ENCODE peak calls at places on chromosomes 5 and 9, in five cellular contexts. One of them, this sample, is unnamed.

GRCh38 chr9:127822108-127822507 is 19.4 kb downstream of the FPGS start:
- DNase-seq in nephron progenitor cell: no peak
- DNase-seq in cardiac muscle cell: no peak
- DNase-seq in HFF-Myc: no peak
- DNase-seq in astrocyte of the spinal cord: no peak
- DNase-seq in this sample: no peak

GRCh38 chr9:134975253-134975652 is 57.5 kb upstream of the FCN1 start:
- DNase-seq in nephron progenitor cell: no peak
- DNase-seq in cardiac muscle cell: no peak
- DNase-seq in HFF-Myc: no peak
- DNase-seq in astrocyte of the spinal cord: no peak
- DNase-seq in this sample: no peak

GRCh38 chr5:3114467-3114866 is 363.0 kb upstream of the IRX2 start:
- DNase-seq in nephron progenitor cell: no peak
- DNase-seq in cardiac muscle cell: no peak
- DNase-seq in HFF-Myc: no peak
- DNase-seq in astrocyte of the spinal cord: no peak
- DNase-seq in this sample: no peak

GRCh38 chr5:75405296-75405695 is 68.3 kb downstream of the HMGCR start:
- DNase-seq in nephron progenitor cell: no peak
- DNase-seq in cardiac muscle cell: no peak
- DNase-seq in HFF-Myc: no peak
- DNase-seq in astrocyte of the spinal cord: no peak
- DNase-seq in this sample: no peak

GRCh38 chr5:9861664-9862256 is 231.6 kb upstream of the TAS2R1 start:
- DNase-seq in nephron progenitor cell: peak; percentile 16
- DNase-seq in cardiac muscle cell: peak; percentile 9
- DNase-seq in HFF-Myc: peak; percentile 19
- DNase-seq in astrocyte of the spinal cord: no peak
- DNase-seq in this sample: no peak

GRCh38 chr5:26847041-26847736 is 191.2 kb downstream of the CDH9 start:
- DNase-seq in nephron progenitor cell: peak; percentile 1
- DNase-seq in cardiac muscle cell: no peak
- DNase-seq in HFF-Myc: no peak
- DNase-seq in astrocyte of the spinal cord: no peak
- DNase-seq in this sample: no peak

GRCh38 chr5:179153921-179154345 is 93.8 kb downstream of the ZNF354C start:
- DNase-seq in nephron progenitor cell: no peak
- DNase-seq in cardiac muscle cell: no peak
- DNase-seq in HFF-Myc: no peak
- DNase-seq in astrocyte of the spinal cord: no peak
- DNase-seq in this sample: peak; percentile 93

GRCh38 chr5:139565411-139566305 is 4.5 kb downstream of the UBE2D2 start:
- DNase-seq in nephron progenitor cell: no peak
- DNase-seq in cardiac muscle cell: peak; percentile 56
- DNase-seq in HFF-Myc: peak; percentile 26
- DNase-seq in astrocyte of the spinal cord: peak; percentile 36
- DNase-seq in this sample: peak; percentile 38

GRCh38 chr5:134902071-134902801 is 2.7 kb upstream of the PCBD2 start:
- DNase-seq in nephron progenitor cell: no peak
- DNase-seq in cardiac muscle cell: no peak
- DNase-seq in HFF-Myc: no peak
- DNase-seq in astrocyte of the spinal cord: no peak
- DNase-seq in this sample: no peak

GRCh38 chr5:32928761-32929160 is 217.6 kb downstream of the NPR3 start:
- DNase-seq in nephron progenitor cell: no peak
- DNase-seq in cardiac muscle cell: no peak
- DNase-seq in HFF-Myc: no peak
- DNase-seq in astrocyte of the spinal cord: no peak
- DNase-seq in this sample: no peak

GRCh38 chr9:110426052-110426709 is 88.5 kb upstream of the TXNDC8 start:
- DNase-seq in nephron progenitor cell: no peak
- DNase-seq in cardiac muscle cell: no peak
- DNase-seq in HFF-Myc: no peak
- DNase-seq in astrocyte of the spinal cord: peak; percentile 51
- DNase-seq in this sample: no peak

GRCh38 chr5:72252008-72252407 is 68.0 kb downstream of the MRPS27 start:
- DNase-seq in nephron progenitor cell: no peak
- DNase-seq in cardiac muscle cell: no peak
- DNase-seq in HFF-Myc: no peak
- DNase-seq in astrocyte of the spinal cord: no peak
- DNase-seq in this sample: no peak

GRCh38 chr9:122444366-122444765 is 33.4 kb downstream of the OR1J1 start:
- DNase-seq in nephron progenitor cell: no peak
- DNase-seq in cardiac muscle cell: no peak
- DNase-seq in HFF-Myc: peak; percentile 88
- DNase-seq in astrocyte of the spinal cord: peak; percentile 53
- DNase-seq in this sample: no peak

GRCh38 chr5:134545070-134545868 is 19.8 kb downstream of the JADE2 start:
- DNase-seq in nephron progenitor cell: no peak
- DNase-seq in cardiac muscle cell: no peak
- DNase-seq in HFF-Myc: no peak
- DNase-seq in astrocyte of the spinal cord: no peak
- DNase-seq in this sample: no peak

GRCh38 chr5:598564-598890 is 13.6 kb upstream of the CEP72 start:
- DNase-seq in nephron progenitor cell: no peak
- DNase-seq in cardiac muscle cell: no peak
- DNase-seq in HFF-Myc: no peak
- DNase-seq in astrocyte of the spinal cord: no peak
- DNase-seq in this sample: peak; percentile 53

GRCh38 chr5:120446896-120447295 is 17.2 kb upstream of the PRR16 start:
- DNase-seq in nephron progenitor cell: no peak
- DNase-seq in cardiac muscle cell: no peak
- DNase-seq in HFF-Myc: no peak
- DNase-seq in astrocyte of the spinal cord: peak; percentile 27
- DNase-seq in this sample: no peak

GRCh38 chr5:5313081-5313736 is 109.3 kb upstream of the ICE1 start:
- DNase-seq in nephron progenitor cell: no peak
- DNase-seq in cardiac muscle cell: no peak
- DNase-seq in HFF-Myc: no peak
- DNase-seq in astrocyte of the spinal cord: peak; percentile 70
- DNase-seq in this sample: no peak

GRCh38 chr9:2726620-2727335 is 9.5 kb downstream of the KCNV2 start:
- DNase-seq in nephron progenitor cell: no peak
- DNase-seq in cardiac muscle cell: no peak
- DNase-seq in HFF-Myc: no peak
- DNase-seq in astrocyte of the spinal cord: no peak
- DNase-seq in this sample: no peak

GRCh38 chr9:92716557-92716956 is 46.6 kb upstream of the IPPK start:
- DNase-seq in nephron progenitor cell: peak; percentile 94
- DNase-seq in cardiac muscle cell: peak; percentile 75
- DNase-seq in HFF-Myc: no peak
- DNase-seq in astrocyte of the spinal cord: peak; percentile 29
- DNase-seq in this sample: no peak

GRCh38 chr9:89365532-89365912 is 47.2 kb downstream of the SECISBP2 start:
- DNase-seq in nephron progenitor cell: no peak
- DNase-seq in cardiac muscle cell: no peak
- DNase-seq in HFF-Myc: no peak
- DNase-seq in astrocyte of the spinal cord: no peak
- DNase-seq in this sample: no peak

GRCh38 chr5:157651623-157652376 is 438 bp downstream of the SOX30 start:
- DNase-seq in nephron progenitor cell: no peak
- DNase-seq in cardiac muscle cell: no peak
- DNase-seq in HFF-Myc: no peak
- DNase-seq in astrocyte of the spinal cord: peak; percentile 35
- DNase-seq in this sample: no peak

GRCh38 chr9:96148634-96149138 is 153.3 kb downstream of the HSD17B3 start:
- DNase-seq in nephron progenitor cell: no peak
- DNase-seq in cardiac muscle cell: no peak
- DNase-seq in HFF-Myc: no peak
- DNase-seq in astrocyte of the spinal cord: no peak
- DNase-seq in this sample: no peak

GRCh38 chr9:127966416-127967150 is 14.2 kb downstream of the EEIG1 start:
- DNase-seq in nephron progenitor cell: no peak
- DNase-seq in cardiac muscle cell: no peak
- DNase-seq in HFF-Myc: no peak
- DNase-seq in astrocyte of the spinal cord: no peak
- DNase-seq in this sample: no peak

GRCh38 chr9:137665226-137665625 is 46.4 kb downstream of the EHMT1 start:
- DNase-seq in nephron progenitor cell: no peak
- DNase-seq in cardiac muscle cell: no peak
- DNase-seq in HFF-Myc: no peak
- DNase-seq in astrocyte of the spinal cord: no peak
- DNase-seq in this sample: peak; percentile 57

GRCh38 chr5:40221796-40222195 is 457.9 kb upstream of the PTGER4 start:
- DNase-seq in nephron progenitor cell: no peak
- DNase-seq in cardiac muscle cell: no peak
- DNase-seq in HFF-Myc: no peak
- DNase-seq in astrocyte of the spinal cord: peak; percentile 82
- DNase-seq in this sample: no peak
- TF ChIP-seq CTCF in nephron progenitor cell: no peak
- TF ChIP-seq CTCF in cardiac muscle cell: no peak
- TF ChIP-seq CTCF in HFF-Myc: no peak
- TF ChIP-seq CTCF in astrocyte of the spinal cord: no peak
- TF ChIP-seq CTCF in this sample: no peak

GRCh38 chr9:19517202-19517942 is 108.6 kb downstream of the ACER2 start:
- DNase-seq in nephron progenitor cell: peak; percentile 35
- DNase-seq in cardiac muscle cell: no peak
- DNase-seq in HFF-Myc: no peak
- DNase-seq in astrocyte of the spinal cord: no peak
- DNase-seq in this sample: no peak
- TF ChIP-seq CTCF in nephron progenitor cell: peak; percentile 22
- TF ChIP-seq CTCF in cardiac muscle cell: peak; percentile 51
- TF ChIP-seq CTCF in HFF-Myc: peak; percentile 51
- TF ChIP-seq CTCF in astrocyte of the spinal cord: peak; percentile 22
- TF ChIP-seq CTCF in this sample: peak; percentile 25

DNA sequence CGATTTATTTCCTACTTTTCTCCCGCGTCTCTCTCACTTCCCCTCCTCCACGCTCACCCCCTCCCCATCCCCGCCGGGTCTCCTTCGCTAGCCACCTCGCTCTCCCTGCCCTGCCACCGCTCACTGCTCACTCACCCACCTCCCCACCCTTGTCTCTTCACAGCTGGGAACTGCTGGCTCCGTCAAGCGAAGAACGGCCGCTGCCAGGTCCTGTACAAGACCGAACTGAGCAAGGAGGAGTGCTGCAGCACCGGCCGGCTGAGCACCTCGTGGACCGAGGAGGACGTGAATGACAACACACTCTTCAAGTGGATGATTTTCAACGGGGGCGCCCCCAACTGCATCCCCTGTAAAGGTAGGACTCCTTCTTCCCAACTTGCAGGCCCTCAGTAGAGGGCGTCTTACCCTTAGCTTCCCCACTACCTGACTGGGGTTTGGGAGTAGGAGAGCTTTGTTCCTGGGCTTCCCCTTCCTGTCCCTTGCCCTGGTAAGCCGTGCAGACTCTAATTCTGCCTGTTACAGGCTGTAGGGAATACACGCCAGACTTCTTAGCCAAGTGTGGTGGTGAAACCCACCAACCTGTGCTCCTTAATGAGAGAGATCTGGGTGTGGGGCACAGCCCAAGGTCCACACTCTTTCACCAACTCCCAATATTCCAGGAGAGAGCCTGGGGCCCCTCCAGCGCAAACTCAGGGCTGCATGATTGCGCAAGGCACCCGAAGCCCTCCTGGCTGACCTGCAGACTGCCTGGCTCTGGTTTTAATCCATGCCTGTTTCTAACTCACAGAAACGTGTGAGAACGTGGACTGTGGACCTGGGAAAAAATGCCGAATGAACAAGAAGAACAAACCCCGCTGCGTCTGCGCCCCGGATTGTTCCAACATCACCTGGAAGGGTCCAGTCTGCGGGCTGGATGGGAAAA is 2.5 kb downstream of the FST start:
- DNase-seq in nephron progenitor cell: peak; percentile 65
- DNase-seq in cardiac muscle cell: peak; percentile 40
- DNase-seq in HFF-Myc: no peak
- DNase-seq in astrocyte of the spinal cord: peak; percentile 29
- DNase-seq in this sample: no peak
- TF ChIP-seq CTCF in nephron progenitor cell: peak; percentile 6
- TF ChIP-seq CTCF in cardiac muscle cell: peak; percentile 53
- TF ChIP-seq CTCF in HFF-Myc: peak; percentile 39
- TF ChIP-seq CTCF in astrocyte of the spinal cord: peak; percentile 53
- TF ChIP-seq CTCF in this sample: peak; percentile 69

GRCh38 chr5:55172937-55173695 is at the start of gene CDC20B:
- DNase-seq in nephron progenitor cell: peak; percentile 89
- DNase-seq in cardiac muscle cell: peak; percentile 93
- DNase-seq in HFF-Myc: no peak
- DNase-seq in astrocyte of the spinal cord: peak; percentile 64
- DNase-seq in this sample: no peak

GRCh38 chr5:55175781-55176175 is 2.8 kb upstream of the CDC20B start:
- DNase-seq in nephron progenitor cell: no peak
- DNase-seq in cardiac muscle cell: no peak
- DNase-seq in HFF-Myc: no peak
- DNase-seq in astrocyte of the spinal cord: no peak
- DNase-seq in this sample: no peak

GRCh38 chr5:55177078-55177477 is 4.1 kb upstream of the CDC20B start:
- DNase-seq in nephron progenitor cell: no peak
- DNase-seq in cardiac muscle cell: no peak
- DNase-seq in HFF-Myc: no peak
- DNase-seq in astrocyte of the spinal cord: no peak
- DNase-seq in this sample: no peak

GRCh38 chr5:55173696-55174101 is 722 bp upstream of the CDC20B start:
- DNase-seq in nephron progenitor cell: no peak
- DNase-seq in cardiac muscle cell: no peak
- DNase-seq in HFF-Myc: no peak
- DNase-seq in astrocyte of the spinal cord: no peak
- DNase-seq in this sample: no peak

GRCh38 chr5:55176176-55176818 is 3.3 kb upstream of the CDC20B start:
- DNase-seq in nephron progenitor cell: peak; percentile 82
- DNase-seq in cardiac muscle cell: peak; percentile 82
- DNase-seq in HFF-Myc: no peak
- DNase-seq in astrocyte of the spinal cord: no peak
- DNase-seq in this sample: no peak
- TF ChIP-seq CTCF in nephron progenitor cell: peak; percentile 18
- TF ChIP-seq CTCF in cardiac muscle cell: no peak
- TF ChIP-seq CTCF in HFF-Myc: no peak
- TF ChIP-seq CTCF in astrocyte of the spinal cord: peak; percentile 25
- TF ChIP-seq CTCF in this sample: peak; percentile 37

GRCh38 chr9:87167161-87167560 is 219.9 kb upstream of the GAS1 start:
- DNase-seq in nephron progenitor cell: no peak
- DNase-seq in cardiac muscle cell: no peak
- DNase-seq in HFF-Myc: no peak
- DNase-seq in astrocyte of the spinal cord: no peak
- DNase-seq in this sample: no peak
- TF ChIP-seq CTCF in nephron progenitor cell: no peak
- TF ChIP-seq CTCF in cardiac muscle cell: no peak
- TF ChIP-seq CTCF in HFF-Myc: no peak
- TF ChIP-seq CTCF in astrocyte of the spinal cord: no peak
- TF ChIP-seq CTCF in this sample: no peak

GRCh38 chr5:151002250-151002649 is 18.1 kb upstream of the GPX3 start:
- DNase-seq in nephron progenitor cell: no peak
- DNase-seq in cardiac muscle cell: peak; percentile 40
- DNase-seq in HFF-Myc: no peak
- DNase-seq in astrocyte of the spinal cord: peak; percentile 37
- DNase-seq in this sample: no peak
- TF ChIP-seq CTCF in nephron progenitor cell: no peak
- TF ChIP-seq CTCF in cardiac muscle cell: peak; percentile 47
- TF ChIP-seq CTCF in HFF-Myc: peak; percentile 20
- TF ChIP-seq CTCF in astrocyte of the spinal cord: peak; percentile 24
- TF ChIP-seq CTCF in this sample: peak; percentile 81

This sample was measured in chondrocyte.